ENCODE peak calls at places on chromosome 12, in four cellular contexts. L, R, Y and B are unnamed samples.

GRCh38 chr12:108642269-108642870 is 8.7 kb upstream of the SELPLG start:
- DNase-seq in R (no peak), Y (no peak), L (no peak), B (no peak)

GRCh38 chr12:26271024-26271423 is 75.7 kb downstream of the SSPN start:
- DNase-seq in L (no peak), R (no peak), Y (no peak), B (no peak)

GRCh38 chr12:31736472-31736871 is 7.7 kb upstream of the AMN1 start:
- DNase-seq in Y (no peak), R (no peak), L (no peak), B (no peak)

GRCh38 chr12:48542300-48542928 is 17.0 kb downstream of the OR8S1 start:
- DNase-seq in R (peak), L (no peak), Y (peak), B (no peak)

GRCh38 chr12:83800022-83800421 is 1112.6 kb downstream of the SLC6A15 start:
- DNase-seq in L (no peak), R (no peak), Y (no peak), B (no peak)

GRCh38 chr12:6961278-6961694 is 9.2 kb downstream of the PHB2 start:
- DNase-seq in R (no peak), L (peak), Y (no peak), B (peak)

GRCh38 chr12:45415393-45415817 is 199.5 kb downstream of the ANO6 start:
- DNase-seq in R (peak), L (no peak), Y (no peak), B (peak)

GRCh38 chr12:132583311-132583710 is 27.1 kb downstream of the LRCOL1 start:
- DNase-seq in L (no peak), Y (no peak), R (no peak), B (no peak)

GRCh38 chr12:124369055-124369900 is 74.4 kb downstream of the RFLNA start:
- DNase-seq in Y (no peak), L (no peak), R (peak), B (no peak)